ENCODE peak calls at places on chromosome 11, in four cellular contexts. One of them, this sample, is unnamed.

GRCh38 chr11:57311109-57311936 is 13.4 kb downstream of the TNKS1BP1 start:
- DNase-seq in Peyer's patch: peak
- DNase-seq in breast epithelium: peak
- DNase-seq in kidney: peak
- DNase-seq in this sample: peak

GRCh38 chr11:111301004-111301839 is 2.9 kb downstream of the POU2AF3 start:
- DNase-seq in Peyer's patch: no peak
- DNase-seq in breast epithelium: no peak
- DNase-seq in kidney: no peak
- DNase-seq in this sample: no peak

GRCh38 chr11:130715085-130715932 is 201.0 kb downstream of the SNX19 start:
- DNase-seq in Peyer's patch: no peak
- DNase-seq in breast epithelium: no peak
- DNase-seq in kidney: no peak
- DNase-seq in this sample: no peak

GRCh38 chr11:125502198-125502597 is 6.1 kb upstream of the FEZ1 start:
- DNase-seq in Peyer's patch: no peak
- DNase-seq in breast epithelium: no peak
- DNase-seq in kidney: no peak
- DNase-seq in this sample: no peak

GRCh38 chr11:1936072-1936780 is 10.9 kb upstream of the MRPL23 start:
- DNase-seq in Peyer's patch: no peak
- DNase-seq in breast epithelium: no peak
- DNase-seq in kidney: peak
- DNase-seq in this sample: no peak

GRCh38 chr11:79768343-79768742 is 327.5 kb upstream of the TENM4 start:
- DNase-seq in Peyer's patch: peak
- DNase-seq in breast epithelium: no peak
- DNase-seq in kidney: no peak
- DNase-seq in this sample: no peak

GRCh38 chr11:2892215-2893020 is 6.8 kb upstream of the CDKN1C start:
- DNase-seq in Peyer's patch: peak
- DNase-seq in breast epithelium: no peak
- DNase-seq in kidney: peak
- DNase-seq in this sample: no peak

GRCh38 chr11:18853086-18853720 is 61.6 kb upstream of the PTPN5 start:
- DNase-seq in Peyer's patch: no peak
- DNase-seq in breast epithelium: no peak
- DNase-seq in kidney: no peak
- DNase-seq in this sample: no peak

GRCh38 chr11:132595246-132595645 is 937.1 kb downstream of the OPCML start:
- DNase-seq in Peyer's patch: no peak
- DNase-seq in breast epithelium: no peak
- DNase-seq in kidney: no peak
- DNase-seq in this sample: no peak

GRCh38 chr11:788009-788640 is 1.8 kb downstream of the CEND1 start:
- DNase-seq in Peyer's patch: no peak
- DNase-seq in breast epithelium: no peak
- DNase-seq in kidney: no peak
- DNase-seq in this sample: no peak
- TF ChIP-seq CTCF in Peyer's patch: peak
- TF ChIP-seq CTCF in breast epithelium: no peak
- TF ChIP-seq CTCF in kidney: no peak
- TF ChIP-seq CTCF in this sample: no peak

GRCh38 chr11:61009392-61010275 is 38.2 kb downstream of the CD6 start:
- DNase-seq in Peyer's patch: no peak
- DNase-seq in breast epithelium: no peak
- DNase-seq in kidney: peak
- DNase-seq in this sample: no peak

GRCh38 chr11:61010466-61011238 is 39.2 kb downstream of the CD6 start:
- DNase-seq in Peyer's patch: no peak
- DNase-seq in breast epithelium: no peak
- DNase-seq in kidney: no peak
- DNase-seq in this sample: no peak

GRCh38 chr11:61008971-61009370 is 37.5 kb downstream of the CD6 start:
- DNase-seq in Peyer's patch: no peak
- DNase-seq in breast epithelium: no peak
- DNase-seq in kidney: peak
- DNase-seq in this sample: no peak

GRCh38 chr11:61007383-61007970 is 36.0 kb downstream of the CD6 start:
- DNase-seq in Peyer's patch: no peak
- DNase-seq in breast epithelium: no peak
- DNase-seq in kidney: peak
- DNase-seq in this sample: no peak

DNA sequence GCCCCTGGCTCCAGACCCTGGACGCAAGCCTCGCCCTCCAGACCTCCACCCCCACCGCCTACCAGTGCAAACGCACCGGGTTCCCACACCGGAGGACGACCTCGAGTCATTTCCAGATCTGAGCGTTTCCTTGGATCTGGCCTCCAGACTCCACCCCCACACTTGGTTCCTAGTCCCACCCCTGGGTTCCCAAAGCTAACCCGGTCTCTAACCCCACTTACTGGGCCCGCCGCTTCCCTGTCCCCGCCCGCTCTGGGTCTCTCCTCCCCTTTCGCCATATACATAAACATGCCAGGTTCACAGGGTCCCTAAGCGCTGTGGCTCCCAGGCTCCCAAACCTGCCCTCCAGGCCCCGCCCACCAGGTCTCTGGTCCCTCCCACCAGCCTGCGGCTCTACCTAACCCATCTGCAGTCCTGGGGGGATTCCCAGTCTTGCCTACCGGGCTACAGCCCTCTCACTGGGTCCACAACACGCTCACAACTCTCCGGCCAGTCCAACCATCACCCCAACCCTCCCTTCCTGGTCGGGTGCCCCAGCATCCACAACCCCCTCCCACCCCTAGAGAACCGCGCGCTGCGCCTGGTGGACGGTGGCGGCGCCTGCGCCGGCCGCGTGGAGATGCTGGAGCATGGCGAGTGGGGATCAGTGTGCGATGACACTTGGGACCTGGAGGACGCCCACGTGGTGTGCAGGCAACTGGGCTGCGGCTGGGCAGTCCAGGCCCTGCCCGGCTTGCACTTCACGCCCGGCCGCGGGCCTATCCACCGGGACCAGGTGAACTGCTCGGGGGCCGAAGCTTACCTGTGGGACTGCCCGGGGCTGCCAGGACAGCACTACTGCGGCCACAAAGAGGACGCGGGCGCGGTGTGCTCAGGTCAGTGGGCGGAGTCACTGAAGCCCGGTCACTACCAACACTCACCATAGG is 36.8 kb downstream of the CD6 start:
- DNase-seq in Peyer's patch: no peak
- DNase-seq in breast epithelium: no peak
- DNase-seq in kidney: peak
- DNase-seq in this sample: no peak
- TF ChIP-seq CTCF in Peyer's patch: no peak
- TF ChIP-seq CTCF in breast epithelium: no peak
- TF ChIP-seq CTCF in kidney: no peak
- TF ChIP-seq CTCF in this sample: no peak

DNA sequence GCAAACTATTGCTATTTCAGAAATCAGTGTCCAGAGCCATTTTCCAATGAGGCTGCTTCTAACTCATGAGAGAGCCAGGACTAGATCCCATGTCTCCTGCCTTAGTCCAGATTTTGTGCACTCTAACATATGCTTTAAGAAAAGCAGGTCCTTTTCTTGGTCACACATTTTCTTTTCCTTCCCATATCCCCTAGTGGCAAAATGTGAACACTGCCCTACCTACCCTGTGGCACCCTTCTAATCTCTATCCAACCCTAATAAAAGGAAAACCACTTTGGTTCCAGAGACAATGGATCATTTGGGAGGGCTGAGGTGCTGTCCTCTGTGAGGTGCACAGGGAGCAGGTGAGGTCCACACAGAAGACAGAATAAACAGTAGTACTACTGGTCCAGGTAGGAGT is 72.0 kb upstream of the DDI1 start:
- DNase-seq in Peyer's patch: no peak
- DNase-seq in breast epithelium: no peak
- DNase-seq in kidney: no peak
- DNase-seq in this sample: no peak
- TF ChIP-seq CTCF in Peyer's patch: no peak
- TF ChIP-seq CTCF in breast epithelium: no peak
- TF ChIP-seq CTCF in kidney: no peak
- TF ChIP-seq CTCF in this sample: no peak

GRCh38 chr11:15038963-15039362 is 34.4 kb upstream of the CALCB start:
- DNase-seq in Peyer's patch: no peak
- DNase-seq in breast epithelium: no peak
- DNase-seq in kidney: no peak
- DNase-seq in this sample: no peak
- TF ChIP-seq CTCF in Peyer's patch: no peak
- TF ChIP-seq CTCF in breast epithelium: no peak
- TF ChIP-seq CTCF in kidney: no peak
- TF ChIP-seq CTCF in this sample: no peak

GRCh38 chr11:84543367-84544159 is 1083.6 kb downstream of the DLG2 start:
- DNase-seq in Peyer's patch: no peak
- DNase-seq in breast epithelium: no peak
- DNase-seq in kidney: no peak
- DNase-seq in this sample: no peak
- TF ChIP-seq CTCF in Peyer's patch: no peak
- TF ChIP-seq CTCF in breast epithelium: no peak
- TF ChIP-seq CTCF in kidney: no peak
- TF ChIP-seq CTCF in this sample: no peak

GRCh38 chr11:124441519-124441918 is 4.0 kb downstream of the OR8B8 start:
- DNase-seq in Peyer's patch: no peak
- DNase-seq in breast epithelium: no peak
- DNase-seq in kidney: no peak
- DNase-seq in this sample: no peak

GRCh38 chr11:124442442-124442841 is 3.1 kb downstream of the OR8B8 start:
- DNase-seq in Peyer's patch: no peak
- DNase-seq in breast epithelium: no peak
- DNase-seq in kidney: no peak
- DNase-seq in this sample: no peak

GRCh38 chr11:124441081-124441480 is 4.4 kb downstream of the OR8B8 start:
- DNase-seq in Peyer's patch: no peak
- DNase-seq in breast epithelium: no peak
- DNase-seq in kidney: no peak
- DNase-seq in this sample: no peak

GRCh38 chr11:124440608-124441007 is 4.9 kb downstream of the OR8B8 start:
- DNase-seq in Peyer's patch: no peak
- DNase-seq in breast epithelium: no peak
- DNase-seq in kidney: no peak
- DNase-seq in this sample: no peak

GRCh38 chr11:124442847-124443246 is 2.6 kb downstream of the OR8B8 start:
- DNase-seq in Peyer's patch: no peak
- DNase-seq in breast epithelium: no peak
- DNase-seq in kidney: no peak
- DNase-seq in this sample: no peak
- TF ChIP-seq CTCF in Peyer's patch: no peak
- TF ChIP-seq CTCF in breast epithelium: no peak
- TF ChIP-seq CTCF in kidney: no peak
- TF ChIP-seq CTCF in this sample: no peak

DNA sequence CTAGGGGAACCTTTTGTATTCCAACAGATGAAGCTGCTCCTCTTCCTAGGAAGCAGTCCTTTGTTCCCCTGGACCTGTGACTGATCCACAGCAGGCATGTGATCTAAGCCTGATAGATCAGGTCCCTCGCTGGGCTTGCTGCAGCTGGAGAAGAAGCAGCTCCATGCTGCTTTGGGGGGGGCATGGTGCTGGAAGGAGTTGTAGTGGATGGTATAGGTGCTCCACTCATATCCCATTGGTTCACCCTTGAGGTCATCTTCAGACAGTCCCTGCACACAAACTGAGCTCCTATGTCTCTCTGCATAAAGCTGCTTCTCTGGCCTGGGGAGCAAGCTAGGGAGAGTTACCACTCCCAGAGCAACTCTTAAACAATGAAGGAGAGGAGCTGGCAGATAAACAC is 9.5 kb upstream of the RIC3 start:
- DNase-seq in Peyer's patch: no peak
- DNase-seq in breast epithelium: no peak
- DNase-seq in kidney: no peak
- DNase-seq in this sample: no peak
- TF ChIP-seq CTCF in Peyer's patch: no peak
- TF ChIP-seq CTCF in breast epithelium: no peak
- TF ChIP-seq CTCF in kidney: no peak
- TF ChIP-seq CTCF in this sample: no peak

DNA sequence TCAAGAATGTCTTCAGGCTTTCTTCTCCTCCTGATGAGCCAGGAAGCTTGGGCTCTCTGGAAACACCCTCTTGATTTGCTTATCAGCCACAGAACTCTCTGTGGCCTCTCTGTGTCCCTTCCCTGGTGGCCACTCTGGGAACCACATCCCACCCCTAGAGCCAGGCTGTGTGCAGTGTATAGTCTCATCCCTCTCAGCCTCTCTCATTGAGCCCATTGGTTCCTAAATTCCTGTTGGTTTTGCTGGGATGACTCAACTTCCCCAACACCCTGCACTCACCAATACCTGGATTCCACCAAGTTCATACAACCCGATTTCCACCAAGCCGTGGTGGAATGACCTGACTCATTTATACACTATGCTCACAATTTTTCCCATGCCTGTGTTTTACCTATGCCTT is 5.2 kb downstream of the IRAG1 start:
- DNase-seq in Peyer's patch: no peak
- DNase-seq in breast epithelium: no peak
- DNase-seq in kidney: no peak
- DNase-seq in this sample: no peak
- TF ChIP-seq CTCF in Peyer's patch: no peak
- TF ChIP-seq CTCF in breast epithelium: no peak
- TF ChIP-seq CTCF in kidney: no peak
- TF ChIP-seq CTCF in this sample: no peak